ENCODE peak calls at places on chromosome 14, in six cellular contexts. H is kidney, K is cardiac muscle cell, X is brain microvascular endothelial cell, R is nephron progenitor cell, D is ascending aorta. T is an unnamed sample.

GRCh38 chr14:100240725-100241032 is 1.7 kb downstream of the YY1 start:
- DNase-seq in H (no peak), K (no peak), D (no peak), X (no peak), R (no peak), T (no peak)

GRCh38 chr14:31568151-31568550 is 6.9 kb downstream of the NUBPL start:
- DNase-seq in K (peak), D (no peak), H (no peak), R (no peak), X (no peak), T (no peak)

GRCh38 chr14:96727490-96727889 is 69.7 kb upstream of the VRK1 start:
- DNase-seq in D (no peak), R (no peak), H (no peak), K (no peak), X (no peak), T (no peak)

GRCh38 chr14:99530407-99530806 is 49.2 kb downstream of the CCNK start:
- DNase-seq in K (no peak), R (no peak), X (no peak), H (no peak), D (no peak), T (no peak)

GRCh38 chr14:99952453-99952852 is 112.8 kb upstream of the EVL start:
- DNase-seq in K (no peak), R (no peak), D (no peak), X (no peak), H (no peak), T (no peak)

GRCh38 chr14:54891471-54892245 is 11.0 kb downstream of the GCH1 start:
- DNase-seq in H (no peak), R (no peak), D (no peak), X (no peak), K (no peak), T (no peak)

GRCh38 chr14:94770251-94770749 is 387 bp upstream of the GSC start:
- DNase-seq in R (no peak), D (no peak), H (no peak), K (no peak), X (no peak), T (no peak)

GRCh38 chr14:82855912-82856381 is 1322.3 kb upstream of the SEL1L start:
- DNase-seq in D (no peak), K (peak), H (no peak), X (no peak), R (no peak), T (peak)

GRCh38 chr14:71454010-71454409 is 478.2 kb upstream of the RGS6 start:
- DNase-seq in H (no peak), R (no peak), D (no peak), X (no peak), K (no peak), T (no peak)

GRCh38 chr14:48027115-48027514 is 351.7 kb upstream of the MDGA2 start:
- DNase-seq in X (no peak), K (no peak), D (no peak), R (no peak), H (no peak), T (no peak)

GRCh38 chr14:103391048-103391447 is 5.8 kb downstream of the MARK3 start:
- DNase-seq in X (peak), H (no peak), R (no peak), K (peak), D (no peak), T (peak)

GRCh38 chr14:68285421-68286179 is 466.0 kb downstream of the RAD51B start:
- DNase-seq in X (no peak), H (no peak), K (peak), R (no peak), D (no peak), T (no peak)

GRCh38 chr14:28780843-28781503 is 14.4 kb downstream of the FOXG1 start:
- DNase-seq in X (no peak), R (no peak), K (no peak), H (no peak), D (no peak), T (no peak)

GRCh38 chr14:35897616-35898111 is 71.5 kb downstream of the BRMS1L start:
- DNase-seq in R (no peak), D (no peak), X (no peak), K (no peak), H (no peak), T (no peak)

GRCh38 chr14:88974991-88975835 is 150.8 kb downstream of the TTC8 start:
- DNase-seq in K (no peak), R (no peak), X (no peak), H (no peak), D (no peak), T (no peak)

GRCh38 chr14:104696671-104697316 is 7.4 kb downstream of the INF2 start:
- DNase-seq in K (no peak), H (no peak), X (no peak), R (no peak), D (no peak), T (no peak)
- TF ChIP-seq CTCF in K (no peak), H (no peak), X (no peak), R (no peak), D (no peak), T (no peak)

GRCh38 chr14:104926619-104927431 is 2.1 kb downstream of the PLD4 start:
- DNase-seq in K (no peak), H (peak), D (no peak), X (no peak), R (no peak), T (peak)
- TF ChIP-seq CTCF in K (no peak), H (no peak), D (no peak), X (peak), R (no peak), T (no peak)

DNA sequence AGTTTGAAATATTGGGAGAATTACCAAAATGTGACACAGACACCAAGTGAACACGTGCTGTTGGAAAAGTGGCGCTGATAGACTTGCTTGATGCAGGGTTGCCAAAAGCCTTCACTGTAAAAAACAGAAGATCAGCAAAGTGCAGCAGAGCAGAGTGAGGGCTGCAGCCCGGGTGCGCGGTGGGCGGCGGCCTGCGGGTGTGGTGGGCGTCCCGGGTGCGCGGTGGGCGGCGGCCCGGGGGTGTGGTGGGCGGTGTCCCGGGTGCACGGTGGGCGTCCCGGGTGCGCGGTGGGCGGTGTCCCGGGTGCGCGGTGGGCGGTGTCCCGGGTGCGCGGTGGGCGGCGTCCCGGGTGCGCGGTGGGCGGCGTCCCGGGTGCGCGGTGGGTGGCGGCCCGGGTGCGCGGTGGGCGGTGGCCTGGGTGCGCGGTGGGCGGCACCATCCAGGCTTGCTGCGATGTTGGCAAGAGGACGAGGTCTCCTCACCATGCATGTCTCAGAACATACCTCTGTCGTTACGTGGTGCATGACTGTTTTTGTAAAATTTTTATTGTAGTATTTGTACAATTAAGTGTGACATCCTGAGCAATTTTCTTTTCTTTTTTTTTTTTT is 34.1 kb upstream of the TEX22 start:
- DNase-seq in K (peak), D (no peak), X (peak), H (no peak), R (no peak), T (peak)
- TF ChIP-seq CTCF in K (no peak), D (no peak), X (no peak), H (no peak), R (no peak), T (no peak)

GRCh38 chr14:91955168-91955567 is 7.7 kb upstream of the FBLN5 start:
- DNase-seq in D (no peak), K (no peak), X (no peak), R (no peak), H (no peak), T (no peak)

GRCh38 chr14:91961297-91962220 is 14.1 kb upstream of the FBLN5 start:
- DNase-seq in R (no peak), K (no peak), D (no peak), X (no peak), H (no peak), T (no peak)

GRCh38 chr14:91956616-91957015 is 9.1 kb upstream of the FBLN5 start:
- DNase-seq in X (no peak), D (no peak), R (no peak), H (no peak), K (no peak), T (no peak)

GRCh38 chr14:91953170-91953985 is 5.9 kb upstream of the FBLN5 start:
- DNase-seq in K (no peak), R (no peak), X (peak), H (no peak), D (peak), T (no peak)

GRCh38 chr14:91957876-91958313 is 10.4 kb upstream of the FBLN5 start:
- DNase-seq in H (no peak), K (no peak), D (no peak), R (no peak), X (no peak), T (no peak)
- TF ChIP-seq CTCF in H (no peak), K (no peak), D (no peak), R (no peak), X (no peak), T (no peak)

DNA sequence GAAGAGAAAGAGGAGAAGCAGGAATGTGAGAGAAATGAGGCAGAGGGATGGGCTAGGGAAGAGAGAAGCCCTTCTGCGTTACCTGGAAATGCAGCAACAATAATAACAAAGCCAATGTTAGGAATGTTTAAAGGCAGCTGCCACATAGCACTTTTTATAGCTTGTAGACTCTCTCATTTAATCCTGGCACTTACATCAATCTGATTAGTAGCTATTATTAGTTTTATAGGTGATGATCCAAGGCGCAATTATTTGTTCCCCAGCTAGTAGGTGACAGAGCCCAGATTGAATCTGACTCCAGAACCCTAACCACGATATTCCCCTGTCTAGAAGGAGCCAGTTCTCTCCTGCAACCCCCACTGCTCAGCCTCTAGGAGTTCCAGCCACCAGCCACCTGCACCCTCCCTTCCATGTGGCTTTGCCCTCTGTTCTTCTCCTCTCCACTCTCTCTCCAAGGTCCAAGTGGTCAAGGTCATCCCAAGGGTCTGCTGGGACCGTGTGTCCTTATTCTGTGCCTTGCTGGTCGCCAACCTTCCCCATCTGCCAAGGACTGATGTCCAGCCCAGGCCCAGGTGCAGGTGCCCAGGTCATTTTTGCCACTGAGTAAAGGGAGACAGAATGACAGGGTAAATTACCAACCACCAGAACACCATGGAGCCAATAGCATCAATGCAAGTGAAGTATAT is 29.4 kb upstream of the CIPC start:
- DNase-seq in X (no peak), K (no peak), D (no peak), R (no peak), H (no peak), T (no peak)
- TF ChIP-seq CTCF in X (no peak), K (no peak), D (no peak), R (no peak), H (no peak), T (no peak)

GRCh38 chr14:61498303-61498702 is 176.9 kb downstream of the PRKCH start:
- DNase-seq in H (no peak), X (peak), K (peak), R (no peak), D (no peak), T (no peak)

GRCh38 chr14:61501714-61502458 is 180.5 kb downstream of the PRKCH start:
- DNase-seq in R (no peak), D (no peak), H (no peak), X (no peak), K (no peak), T (peak)

GRCh38 chr14:61502459-61503093 is 181.2 kb downstream of the PRKCH start:
- DNase-seq in H (no peak), R (no peak), K (peak), X (no peak), D (no peak), T (no peak)

GRCh38 chr14:61498811-61499210 is 177.4 kb downstream of the PRKCH start:
- DNase-seq in D (no peak), X (no peak), R (no peak), K (peak), H (no peak), T (no peak)

GRCh38 chr14:61500046-61500445 is 178.7 kb downstream of the PRKCH start:
- DNase-seq in H (no peak), X (no peak), D (no peak), R (no peak), K (no peak), T (no peak)
- TF ChIP-seq CTCF in H (no peak), X (no peak), D (no peak), R (no peak), K (no peak), T (no peak)

DNA sequence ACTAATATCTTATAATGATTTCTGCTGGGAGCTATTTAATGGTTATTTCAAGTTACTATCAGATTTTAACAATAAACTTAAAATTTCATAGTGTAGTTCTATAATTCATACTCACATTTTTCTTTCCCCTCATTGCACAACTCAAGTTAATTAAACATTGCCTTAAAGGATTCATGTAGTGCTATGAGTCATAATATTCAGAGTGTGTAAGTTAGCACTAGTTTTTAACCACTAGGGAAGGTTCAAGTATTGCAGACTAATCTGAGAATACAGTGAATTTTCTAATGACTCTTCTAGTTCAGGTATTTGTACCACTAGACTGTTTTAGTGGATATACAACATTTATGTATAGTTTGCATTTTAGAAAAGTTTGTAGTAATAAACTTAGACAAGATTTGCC is 49.9 kb downstream of the FOXA1 start:
- DNase-seq in X (no peak), K (no peak), H (no peak), D (no peak), R (no peak), T (no peak)
- TF ChIP-seq CTCF in X (no peak), K (no peak), H (no peak), D (no peak), R (no peak), T (no peak)

GRCh38 chr14:91896419-91896818 is 29.1 kb upstream of the TC2N start:
- DNase-seq in H (no peak), K (no peak), R (no peak), X (no peak), D (no peak), T (no peak)
- TF ChIP-seq CTCF in H (no peak), K (no peak), R (no peak), X (no peak), D (no peak), T (no peak)

DNA sequence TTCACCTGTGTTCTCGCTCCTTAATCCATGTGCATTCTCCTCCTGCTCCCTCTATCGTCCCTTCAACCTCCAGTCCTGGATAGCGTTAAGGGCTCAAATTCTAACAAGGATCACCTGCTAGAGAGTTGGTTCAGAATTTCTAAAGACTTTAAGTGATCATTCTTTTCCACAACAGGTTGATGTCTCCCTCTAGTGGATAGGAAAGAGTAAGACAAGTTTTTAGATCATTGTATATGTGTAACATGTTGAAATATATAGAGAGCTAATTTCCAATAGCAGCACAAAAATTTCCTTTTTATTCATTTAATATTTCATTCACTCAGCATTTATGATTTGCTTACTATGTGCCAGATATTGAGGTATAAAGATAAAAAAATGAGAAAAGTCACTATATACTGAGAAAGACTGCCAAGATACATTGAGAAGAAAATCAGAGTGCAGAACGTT is 9.3 kb upstream of the ESR2 start:
- DNase-seq in K (peak), R (peak), D (no peak), H (no peak), X (no peak), T (peak)
- TF ChIP-seq CTCF in K (peak), R (peak), D (peak), H (peak), X (peak), T (peak)